ENCODE peak calls at places on chromosomes 5 and 9, in four cellular contexts. One of them, this sample, is unnamed.

GRCh38 chr5:96377167-96377566 is 55.9 kb downstream of the PCSK1 start:
- DNase-seq in activated T-cell treated with anti-CD3 and anti-CD28 coated beads for 48 hours: no peak
- DNase-seq in NCI-H1417: no peak
- DNase-seq in effector CD8-positive, alpha-beta T cell: no peak
- DNase-seq in this sample: no peak

GRCh38 chr9:112719292-112719691 is 1.4 kb upstream of the INIP start:
- DNase-seq in activated T-cell treated with anti-CD3 and anti-CD28 coated beads for 48 hours: no peak
- DNase-seq in NCI-H1417: no peak
- DNase-seq in effector CD8-positive, alpha-beta T cell: no peak
- DNase-seq in this sample: no peak

GRCh38 chr5:141917760-141918159 is 5.9 kb upstream of the DELE1 start:
- DNase-seq in activated T-cell treated with anti-CD3 and anti-CD28 coated beads for 48 hours: no peak
- DNase-seq in effector CD8-positive, alpha-beta T cell: no peak
- DNase-seq in NCI-H1417: no peak
- DNase-seq in this sample: no peak

GRCh38 chr5:172106511-172107356 is 81.3 kb downstream of the STK10 start:
- DNase-seq in activated T-cell treated with anti-CD3 and anti-CD28 coated beads for 48 hours: peak; percentile 52
- DNase-seq in effector CD8-positive, alpha-beta T cell: peak; percentile 71
- DNase-seq in NCI-H1417: peak; percentile 38
- DNase-seq in this sample: peak; percentile 66

GRCh38 chr5:67032921-67033664 is 163.5 kb downstream of the CD180 start:
- DNase-seq in effector CD8-positive, alpha-beta T cell: no peak
- DNase-seq in NCI-H1417: no peak
- DNase-seq in activated T-cell treated with anti-CD3 and anti-CD28 coated beads for 48 hours: no peak
- DNase-seq in this sample: no peak

GRCh38 chr5:98076501-98076900 is 697.0 kb upstream of the RGMB start:
- DNase-seq in activated T-cell treated with anti-CD3 and anti-CD28 coated beads for 48 hours: no peak
- DNase-seq in NCI-H1417: no peak
- DNase-seq in effector CD8-positive, alpha-beta T cell: no peak
- DNase-seq in this sample: no peak

GRCh38 chr5:120604898-120605297 is 140.8 kb downstream of the PRR16 start:
- DNase-seq in effector CD8-positive, alpha-beta T cell: no peak
- DNase-seq in activated T-cell treated with anti-CD3 and anti-CD28 coated beads for 48 hours: no peak
- DNase-seq in NCI-H1417: no peak
- DNase-seq in this sample: no peak

GRCh38 chr9:17958363-17958762 is 379.5 kb downstream of the SH3GL2 start:
- DNase-seq in NCI-H1417: no peak
- DNase-seq in activated T-cell treated with anti-CD3 and anti-CD28 coated beads for 48 hours: no peak
- DNase-seq in effector CD8-positive, alpha-beta T cell: no peak
- DNase-seq in this sample: no peak

GRCh38 chr9:87285183-87285582 is 212.5 kb upstream of the DAPK1 start:
- DNase-seq in effector CD8-positive, alpha-beta T cell: no peak
- DNase-seq in NCI-H1417: no peak
- DNase-seq in activated T-cell treated with anti-CD3 and anti-CD28 coated beads for 48 hours: no peak
- DNase-seq in this sample: no peak

GRCh38 chr5:43073597-43074546 is 33.8 kb upstream of the ANXA2R start:
- DNase-seq in activated T-cell treated with anti-CD3 and anti-CD28 coated beads for 48 hours: peak; percentile 26
- DNase-seq in NCI-H1417: peak; percentile 90
- DNase-seq in effector CD8-positive, alpha-beta T cell: peak; percentile 18
- DNase-seq in this sample: no peak

GRCh38 chr9:26413625-26414024 is 479.0 kb downstream of the CAAP1 start:
- DNase-seq in activated T-cell treated with anti-CD3 and anti-CD28 coated beads for 48 hours: no peak
- DNase-seq in effector CD8-positive, alpha-beta T cell: no peak
- DNase-seq in NCI-H1417: no peak
- DNase-seq in this sample: no peak

GRCh38 chr9:137454145-137454505 is 5.0 kb downstream of the NSMF start:
- DNase-seq in activated T-cell treated with anti-CD3 and anti-CD28 coated beads for 48 hours: no peak
- DNase-seq in effector CD8-positive, alpha-beta T cell: no peak
- DNase-seq in NCI-H1417: no peak
- DNase-seq in this sample: peak; percentile 43

GRCh38 chr9:108565651-108566378 is 290.0 kb downstream of the ACTL7B start:
- DNase-seq in effector CD8-positive, alpha-beta T cell: no peak
- DNase-seq in activated T-cell treated with anti-CD3 and anti-CD28 coated beads for 48 hours: no peak
- DNase-seq in NCI-H1417: peak; percentile 81
- DNase-seq in this sample: no peak

GRCh38 chr5:180799902-180800801 is 2.5 kb downstream of the MGAT1 start:
- DNase-seq in activated T-cell treated with anti-CD3 and anti-CD28 coated beads for 48 hours: no peak
- DNase-seq in effector CD8-positive, alpha-beta T cell: no peak
- DNase-seq in NCI-H1417: no peak
- DNase-seq in this sample: no peak

GRCh38 chr5:61599370-61600140 is 267.5 kb downstream of the ZSWIM6 start:
- DNase-seq in NCI-H1417: no peak
- DNase-seq in activated T-cell treated with anti-CD3 and anti-CD28 coated beads for 48 hours: no peak
- DNase-seq in effector CD8-positive, alpha-beta T cell: no peak
- DNase-seq in this sample: no peak

GRCh38 chr5:137858223-137858916 is 9.3 kb upstream of the MYOT start:
- DNase-seq in effector CD8-positive, alpha-beta T cell: no peak
- DNase-seq in activated T-cell treated with anti-CD3 and anti-CD28 coated beads for 48 hours: no peak
- DNase-seq in NCI-H1417: no peak
- DNase-seq in this sample: no peak

GRCh38 chr9:110750272-110750671 is 81.7 kb downstream of the MUSK start:
- DNase-seq in effector CD8-positive, alpha-beta T cell: no peak
- DNase-seq in activated T-cell treated with anti-CD3 and anti-CD28 coated beads for 48 hours: no peak
- DNase-seq in NCI-H1417: no peak
- DNase-seq in this sample: no peak

GRCh38 chr5:52878671-52879070 is 91.0 kb downstream of the ITGA1 start:
- DNase-seq in activated T-cell treated with anti-CD3 and anti-CD28 coated beads for 48 hours: no peak
- DNase-seq in NCI-H1417: no peak
- DNase-seq in effector CD8-positive, alpha-beta T cell: no peak
- DNase-seq in this sample: no peak